ENCODE peak calls at places on chromosome 5, in nine cellular contexts. U is NCI-H524 treated with DMSO at 0.1 percent for 48 hours; Z is stimulated activated CD8-positive, alpha-beta memory T cell treated with anti-CD3 and anti-CD28 coated beads, Interleukin-12 subunit alpha, Interleukin-12 subunit beta, amount 100 ng/mL, for 4 hours; Y is K562; E is CD8-positive, alpha-beta T cell; L is kidney; G is upper lobe of right lung; Q is GM03348; W is A172. D is an unnamed sample.
A peak's percentile ranks its signal among the peaks of the same experiment; 100 is the strongest.

GRCh38 chr5:32545102-32545847 is 40.1 kb upstream of the SUB1 start:
- DNase-seq in Z (no peak), U (no peak), Q (no peak), E (no peak), W (no peak), L (no peak), G (no peak), Y (no peak), D (no peak)

GRCh38 chr5:141828162-141828561 is 50.0 kb downstream of the PCDH1 start:
- DNase-seq in Y (no peak), W (no peak), G (no peak), L (no peak), Q (no peak), E (no peak), Z (no peak), U (no peak), D (no peak)

GRCh38 chr5:37723147-37723961 is 116.5 kb downstream of the GDNF start:
- DNase-seq in E (no peak), W (no peak), Z (no peak), U (peak; percentile 12), G (no peak), Q (no peak), L (no peak), Y (peak; percentile 68), D (no peak)

GRCh38 chr5:35458824-35459207 is 158.8 kb upstream of the SPEF2 start:
- DNase-seq in Z (no peak), U (peak; percentile 57), Q (no peak), E (no peak), L (no peak), W (no peak), Y (no peak), G (no peak), D (no peak)

GRCh38 chr5:98927988-98928801 is 612 bp downstream of the CHD1 start:
- DNase-seq in G (peak; percentile 93), Y (peak; percentile 75), Q (peak; percentile 77), E (peak; percentile 44), L (peak; percentile 89), U (no peak), W (peak; percentile 46), Z (peak; percentile 44), D (no peak)

GRCh38 chr5:181160144-181160754 is 12.9 kb downstream of the OR2V2 start:
- DNase-seq in Z (peak; percentile 58), U (no peak), Q (peak; percentile 58), L (no peak), G (no peak), E (peak; percentile 72), Y (peak; percentile 85), W (peak; percentile 69), D (peak; percentile 48)

GRCh38 chr5:114346171-114346570 is 15.7 kb upstream of the KCNN2 start:
- DNase-seq in U (no peak), Q (no peak), Y (no peak), L (no peak), W (no peak), E (no peak), Z (no peak), G (no peak), D (no peak)

GRCh38 chr5:146130440-146131045 is 25.2 kb upstream of the PLAC8L1 start:
- DNase-seq in Z (no peak), G (no peak), E (no peak), W (peak; percentile 33), L (no peak), Y (peak; percentile 21), U (no peak), Q (peak; percentile 19), D (no peak)

GRCh38 chr5:158727108-158727507 is 372.6 kb downstream of the EBF1 start:
- DNase-seq in Q (no peak), E (no peak), W (no peak), U (no peak), Z (no peak), L (no peak), Y (no peak), G (no peak), D (no peak)

GRCh38 chr5:85670417-85670816 is 947.3 kb upstream of the COX7C start:
- DNase-seq in W (no peak), Y (no peak), L (no peak), Z (no peak), Q (no peak), G (no peak), E (no peak), U (no peak), D (no peak)

GRCh38 chr5:139458580-139459407 is 3.7 kb downstream of the ECSCR start:
- DNase-seq in E (peak; percentile 77), Y (no peak), Q (peak; percentile 82), U (no peak), Z (peak; percentile 48), L (no peak), G (no peak), W (peak; percentile 87), D (no peak)

GRCh38 chr5:103902893-103903292 is 340.3 kb upstream of the NUDT12 start:
- DNase-seq in Y (no peak), Q (no peak), W (no peak), U (no peak), Z (no peak), E (no peak), L (no peak), G (no peak), D (no peak)

GRCh38 chr5:84480873-84481637 is 96.4 kb upstream of the EDIL3 start:
- DNase-seq in L (no peak), G (no peak), Y (no peak), Q (no peak), U (no peak), W (no peak), E (no peak), Z (no peak), D (no peak)

GRCh38 chr5:14591548-14591947 is 10.0 kb downstream of the OTULINL start:
- DNase-seq in U (no peak), Q (no peak), E (no peak), Y (no peak), Z (no peak), W (no peak), G (no peak), L (no peak), D (no peak)

GRCh38 chr5:180328296-180329137 is 24.6 kb downstream of the GFPT2 start:
- DNase-seq in Q (peak; percentile 71), L (peak; percentile 86), W (peak; percentile 69), U (peak; percentile 12), G (peak; percentile 91), Z (peak; percentile 53), Y (peak; percentile 89), E (peak; percentile 87), D (peak; percentile 70)

GRCh38 chr5:86579502-86579901 is 38.2 kb upstream of the COX7C start:
- DNase-seq in G (no peak), U (no peak), L (no peak), Z (no peak), Y (no peak), Q (no peak), W (no peak), E (no peak), D (no peak)

GRCh38 chr5:145568581-145568980 is 266.6 kb downstream of the PRELID2 start:
- DNase-seq in E (no peak), U (no peak), L (no peak), G (no peak), Q (peak; percentile 20), W (peak; percentile 11), Y (no peak), Z (no peak), D (no peak)

GRCh38 chr5:123211084-123211483 is 122.0 kb downstream of the PRDM6 start:
- DNase-seq in U (no peak), E (no peak), G (no peak), Y (no peak), L (no peak), W (no peak), Z (no peak), Q (no peak), D (no peak)

GRCh38 chr5:55037046-55037771 is 13.2 kb downstream of the GZMK start:
- DNase-seq in Y (no peak), G (no peak), Z (peak; percentile 13), L (no peak), W (peak; percentile 23), Q (peak; percentile 7), E (peak; percentile 56), U (no peak), D (no peak)

GRCh38 chr5:38807570-38808461 is 38.0 kb upstream of the OSMR start:
- DNase-seq in W (peak; percentile 96), E (no peak), Q (peak; percentile 62), U (no peak), G (no peak), L (no peak), Y (peak; percentile 50), Z (no peak), D (no peak)

GRCh38 chr5:181265092-181265671 is 4.2 kb upstream of the TRIM52 start:
- DNase-seq in W (no peak), L (no peak), Z (peak; percentile 52), E (no peak), U (no peak), G (no peak), Q (no peak), Y (no peak), D (no peak)

GRCh38 chr5:111668713-111669112 is 88.3 kb downstream of the NREP start:
- DNase-seq in Y (no peak), U (no peak), Q (peak; percentile 41), W (peak; percentile 12), E (no peak), Z (no peak), L (no peak), G (no peak), D (no peak)

GRCh38 chr5:139774980-139775654 is 20.5 kb upstream of the PSD2 start:
- DNase-seq in G (peak; percentile 86), U (no peak), E (peak; percentile 81), Y (peak; percentile 88), W (no peak), L (peak; percentile 90), Q (peak; percentile 91), Z (peak; percentile 53), D (peak; percentile 83)

D was measured in activated B cell treated with CpG ODN at 0.5 μM for 24 hours.